ENCODE peak calls at places on chromosomes 2 and 18, in ten cellular contexts. Q is cardiac muscle cell; A is effector memory CD4-positive, alpha-beta T cell; I is upper lobe of right lung; J is iPS DF 6.9; W is GM23338; R is upper lobe of left lung; P is astrocyte; D is CD8-positive, alpha-beta T cell; X is stomach. O is an unnamed sample. For H3K4me1 and H3K36me3, the result is how much of the 10 kb centered on the place peaks cover.

GRCh38 chr18:59505311-59505710 is 146.2 kb upstream of the LMAN1 start:
- DNase-seq in Q (no peak), A (no peak), I (no peak), J (no peak), W (no peak), R (no peak), P (no peak), D (no peak), X (no peak), O (no peak)

GRCh38 chr2:182164686-182165085 is 179.0 kb downstream of the PPP1R1C start:
- DNase-seq in Q (no peak), A (no peak), I (no peak), J (no peak), W (no peak), R (no peak), P (no peak), D (no peak), X (no peak), O (no peak)

GRCh38 chr2:127820080-127820668 is 9.2 kb upstream of the WDR33 start:
- DNase-seq in Q (no peak), A (no peak), I (no peak), J (no peak), W (peak), R (no peak), P (peak), D (no peak), X (no peak), O (no peak)

GRCh38 chr18:24601624-24602023 is 141.2 kb downstream of the HRH4 start:
- DNase-seq in Q (no peak), A (no peak), I (no peak), J (no peak), W (peak), R (no peak), P (no peak), D (no peak), X (no peak), O (no peak)

GRCh38 chr2:29518988-29519925 is 402.1 kb downstream of the ALK start:
- DNase-seq in Q (no peak), A (no peak), I (no peak), J (no peak), W (no peak), R (no peak), P (peak), D (no peak), X (no peak), O (no peak)

GRCh38 chr2:166388488-166389070 is 12.8 kb upstream of the SCN9A start:
- DNase-seq in Q (no peak), A (no peak), I (no peak), J (no peak), W (no peak), R (no peak), P (no peak), D (no peak), X (no peak), O (no peak)

GRCh38 chr2:239467281-239467955 is 66.6 kb upstream of the HDAC4 start:
- DNase-seq in Q (no peak), A (no peak), I (no peak), J (no peak), W (no peak), R (no peak), P (no peak), D (no peak), X (no peak), O (no peak)

GRCh38 chr18:3725100-3725499 is 275.1 kb downstream of the TGIF1 start:
- DNase-seq in Q (no peak), A (no peak), I (no peak), J (no peak), W (no peak), R (no peak), P (no peak), D (no peak), X (no peak), O (no peak)

GRCh38 chr2:10792660-10793400 is 19.8 kb downstream of the PDIA6 start:
- DNase-seq in Q (no peak), A (no peak), I (no peak), J (no peak), W (peak), R (no peak), P (no peak), D (no peak), X (no peak), O (no peak)

DNA sequence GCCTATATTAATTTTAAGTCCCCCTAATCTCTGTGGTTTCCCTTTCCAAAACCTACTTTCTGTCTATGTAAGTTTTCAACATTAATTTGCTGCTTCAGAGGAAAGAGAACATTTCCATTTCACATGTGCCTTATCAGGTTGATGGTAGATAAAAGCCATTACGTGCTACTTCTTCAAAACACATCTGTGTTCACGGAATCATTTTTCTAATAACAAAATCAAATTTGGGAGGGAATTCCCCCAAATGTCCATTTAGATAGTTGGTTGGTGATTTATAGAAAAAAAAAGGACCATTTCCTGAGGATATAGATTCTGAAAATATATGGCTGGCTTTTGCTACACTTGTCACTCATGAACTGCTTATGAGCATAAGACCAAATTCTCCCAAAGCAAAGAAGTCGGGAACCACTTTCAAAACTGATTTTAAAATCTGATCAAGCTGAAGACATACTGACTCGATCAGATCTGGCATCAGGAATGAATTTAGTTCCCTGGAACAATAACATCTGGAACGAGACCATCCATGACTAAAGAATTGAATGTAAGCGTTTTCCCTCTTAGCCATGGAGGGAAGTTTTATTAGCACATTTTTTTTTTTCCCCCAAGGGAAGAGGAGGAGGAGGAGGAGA is 8.2 kb downstream of the PTGR3 start:
- DNase-seq in Q (no peak), A (no peak), I (no peak), J (no peak), W (no peak), R (no peak), P (no peak), D (no peak), X (no peak), O (no peak)
- H3K4me3 ChIP-seq in Q (no peak), A (no peak), I (no peak), J (no peak), W (no peak), R (no peak), P (no peak), D (no peak), X (no peak), O (no peak)

GRCh38 chr2:241240320-241241004 is 52.0 kb downstream of the ANO7 start:
- DNase-seq in Q (no peak), A (no peak), I (peak), J (no peak), W (no peak), R (no peak), P (no peak), D (no peak), X (no peak), O (no peak)

GRCh38 chr2:241238693-241239198 is 50.3 kb downstream of the ANO7 start:
- DNase-seq in Q (no peak), A (no peak), I (peak), J (no peak), W (no peak), R (no peak), P (no peak), D (no peak), X (no peak), O (no peak)

GRCh38 chr2:241241669-241242068 is 53.2 kb downstream of the ANO7 start:
- DNase-seq in Q (no peak), A (no peak), I (no peak), J (no peak), W (no peak), R (no peak), P (no peak), D (no peak), X (no peak), O (no peak)

GRCh38 chr2:241237949-241238371 is 49.5 kb downstream of the ANO7 start:
- DNase-seq in Q (no peak), A (no peak), I (peak), J (no peak), W (no peak), R (no peak), P (no peak), D (no peak), X (no peak), O (no peak)

DNA sequence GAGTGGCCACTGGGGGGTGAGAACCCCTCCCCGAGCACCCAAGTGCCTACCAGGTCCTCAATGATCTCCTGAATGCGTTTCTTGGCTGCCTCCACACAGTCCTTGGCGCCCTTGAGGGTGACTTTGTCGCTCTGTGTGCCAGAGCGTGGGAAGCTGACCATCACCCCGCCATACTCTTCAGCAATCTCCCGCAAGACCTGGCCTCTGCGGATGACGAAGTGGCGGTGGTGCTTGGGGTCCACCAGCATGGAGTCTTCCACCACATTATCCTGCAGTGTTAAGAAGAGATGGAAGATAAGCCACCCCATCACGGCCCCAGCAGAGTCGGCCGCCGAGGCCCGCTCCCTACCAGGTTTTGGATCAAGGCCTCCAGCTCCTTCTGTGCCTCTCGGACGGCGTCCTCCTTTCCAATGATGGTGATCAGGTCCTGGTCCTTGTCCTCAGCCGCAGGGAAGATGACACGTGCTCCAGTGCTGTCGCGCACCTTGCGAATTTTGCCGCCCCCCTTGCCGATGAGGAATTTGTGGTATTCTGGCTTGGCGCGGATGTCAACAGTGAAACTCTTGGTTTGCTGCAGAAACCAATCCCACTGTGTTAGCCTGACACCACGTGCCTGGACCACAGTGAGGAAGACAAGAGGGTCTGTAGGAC is 51.2 kb downstream of the ANO7 start:
- DNase-seq in Q (no peak), A (no peak), I (peak), J (no peak), W (no peak), R (no peak), P (no peak), D (no peak), X (no peak), O (no peak)
- H3K4me1 ChIP-seq in Q (under half), A (under half), I (under half), J (under half), W (under half), R (under half), P (under half), D (under half), X (under half), O (under half)

GRCh38 chr2:101863534-101863933 is 128.2 kb upstream of the IL1R2 start:
- DNase-seq in Q (no peak), A (no peak), I (no peak), J (no peak), W (no peak), R (no peak), P (no peak), D (no peak), X (no peak), O (no peak)

GRCh38 chr2:101860782-101861181 is 131.0 kb upstream of the IL1R2 start:
- DNase-seq in Q (no peak), A (no peak), I (no peak), J (no peak), W (no peak), R (no peak), P (no peak), D (no peak), X (no peak), O (no peak)

GRCh38 chr2:101860157-101860556 is 131.6 kb upstream of the IL1R2 start:
- DNase-seq in Q (no peak), A (no peak), I (no peak), J (no peak), W (peak), R (no peak), P (no peak), D (no peak), X (no peak), O (no peak)

GRCh38 chr2:101859604-101860003 is 132.2 kb upstream of the IL1R2 start:
- DNase-seq in Q (no peak), A (no peak), I (no peak), J (no peak), W (no peak), R (peak), P (no peak), D (no peak), X (no peak), O (no peak)

DNA sequence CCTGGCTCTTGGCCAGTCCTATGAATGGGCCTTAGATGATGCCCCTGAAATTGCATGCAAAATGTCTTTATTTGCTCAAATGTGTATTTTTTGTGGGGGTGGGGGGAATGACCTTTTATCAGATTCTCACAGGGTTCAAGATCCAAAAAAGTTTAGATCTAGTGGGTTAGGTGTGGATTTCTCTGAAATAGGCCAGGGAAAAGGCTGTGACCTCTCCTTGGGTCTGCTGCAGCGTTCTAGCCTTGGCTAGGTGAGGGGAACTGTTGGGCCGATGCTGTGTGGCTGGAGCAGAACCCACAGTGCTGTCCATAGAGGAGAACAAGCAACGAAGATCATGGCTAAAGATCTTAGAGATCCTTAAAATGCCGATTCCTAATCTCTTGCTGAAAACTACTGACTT is 130.4 kb upstream of the IL1R2 start:
- DNase-seq in Q (no peak), A (no peak), I (no peak), J (no peak), W (no peak), R (no peak), P (no peak), D (no peak), X (no peak), O (no peak)
- H3K36me3 ChIP-seq in Q (half or more), A (half or more), I (half or more), J (under half), W (under half), R (under half), P (half or more), D (half or more), X (half or more), O (under half)

DNA sequence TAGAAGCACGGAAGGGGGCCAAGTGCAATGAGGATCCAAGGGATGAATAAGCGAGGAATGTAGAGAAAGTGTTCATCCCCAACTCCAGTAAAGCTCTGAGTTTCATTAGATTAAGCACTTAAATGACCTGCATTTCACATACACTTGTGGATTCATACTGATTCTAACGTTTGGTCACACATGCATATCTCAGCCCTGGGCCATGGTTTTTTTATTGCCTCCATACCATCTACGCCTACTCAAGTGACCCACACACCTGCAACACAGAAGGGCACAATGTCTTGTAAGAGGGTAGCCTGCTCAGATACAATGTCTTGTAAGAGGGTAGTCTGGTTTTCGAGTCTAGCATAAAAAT is 566 bp upstream of the MRPS5 start:
- DNase-seq in Q (no peak), A (no peak), I (no peak), J (no peak), W (no peak), R (no peak), P (no peak), D (no peak), X (no peak), O (no peak)
- H3K4me3 ChIP-seq in Q (peak), A (peak), I (peak), J (peak), W (peak), R (peak), P (peak), D (peak), X (peak), O (peak)